ENCODE peak calls at places on chromosome 10, in nine cellular contexts. Y is heart left ventricle; D is OCI-LY7; N is GM06990; F is prostate gland; W is GM23248; S is psoas muscle; E is Panc1; I is CD8-positive, alpha-beta T cell. G is an unnamed sample. For H3K36me3, the result is how much of the 10 kb centered on the place peaks cover.

GRCh38 chr10:120988751-120989150 is 137.6 kb downstream of the WDR11 start:
- DNase-seq in Y (no peak), D (no peak), N (no peak), F (no peak), W (no peak), S (no peak), E (no peak), I (no peak), G (no peak)

GRCh38 chr10:123581656-123582055 is 84.5 kb upstream of the GPR26 start:
- DNase-seq in Y (no peak), D (no peak), N (no peak), F (no peak), W (no peak), S (no peak), E (no peak), I (no peak), G (no peak)

GRCh38 chr10:66180651-66181318 is 745.1 kb upstream of the LRRTM3 start:
- DNase-seq in Y (no peak), D (peak), N (peak), F (peak), W (peak), S (no peak), E (peak), I (no peak), G (peak)

GRCh38 chr10:50992972-50993766 is 81.1 kb upstream of the PRKG1 start:
- DNase-seq in Y (peak), D (no peak), N (no peak), F (no peak), W (peak), S (peak), E (no peak), I (no peak), G (no peak)

GRCh38 chr10:78657622-78658165 is 411.1 kb upstream of the ZMIZ1 start:
- DNase-seq in Y (peak), D (peak), N (peak), F (peak), W (peak), S (peak), E (peak), I (peak), G (peak)

GRCh38 chr10:91992026-91992425 is 68.5 kb downstream of the BTAF1 start:
- DNase-seq in Y (no peak), D (no peak), N (no peak), F (no peak), W (no peak), S (no peak), E (no peak), I (no peak), G (no peak)

GRCh38 chr10:77290528-77291155 is 347.0 kb downstream of the KCNMA1 start:
- DNase-seq in Y (no peak), D (no peak), N (no peak), F (no peak), W (peak), S (no peak), E (no peak), I (no peak), G (no peak)

GRCh38 chr10:75386128-75386527 is 15.4 kb downstream of the ZNF503 start:
- DNase-seq in Y (no peak), D (no peak), N (no peak), F (no peak), W (no peak), S (no peak), E (no peak), I (no peak), G (no peak)

GRCh38 chr10:11358046-11358445 is 253.4 kb downstream of the USP6NL start:
- DNase-seq in Y (no peak), D (no peak), N (no peak), F (no peak), W (no peak), S (no peak), E (no peak), I (no peak), G (no peak)

GRCh38 chr10:92181575-92181974 is 109.3 kb downstream of the CPEB3 start:
- DNase-seq in Y (no peak), D (peak), N (peak), F (no peak), W (peak), S (no peak), E (no peak), I (no peak), G (no peak)

GRCh38 chr10:77936697-77937567 is 10.4 kb upstream of the DLG5 start:
- DNase-seq in Y (no peak), D (no peak), N (no peak), F (no peak), W (no peak), S (no peak), E (no peak), I (no peak), G (no peak)

GRCh38 chr10:126094537-126094936 is 198.2 kb downstream of the FANK1 start:
- DNase-seq in Y (no peak), D (no peak), N (no peak), F (no peak), W (no peak), S (no peak), E (no peak), I (no peak), G (no peak)

GRCh38 chr10:52639652-52640051 is 132.9 kb downstream of the MBL2 start:
- DNase-seq in Y (no peak), D (no peak), N (no peak), F (no peak), W (peak), S (no peak), E (no peak), I (no peak), G (no peak)

GRCh38 chr10:1573981-1574380 is 163.3 kb downstream of the ADARB2 start:
- DNase-seq in Y (no peak), D (no peak), N (no peak), F (no peak), W (no peak), S (no peak), E (no peak), I (no peak), G (no peak)

GRCh38 chr10:90975096-90975495 is 54.2 kb upstream of the ANKRD1 start:
- DNase-seq in Y (no peak), D (no peak), N (no peak), F (no peak), W (no peak), S (no peak), E (no peak), I (no peak), G (no peak)

GRCh38 chr10:60395711-60396110 is 6.0 kb upstream of the ANK3 start:
- DNase-seq in Y (no peak), D (no peak), N (no peak), F (no peak), W (no peak), S (no peak), E (no peak), I (no peak), G (no peak)

GRCh38 chr10:4586756-4587155 is 239.3 kb upstream of the AKR1E2 start:
- DNase-seq in Y (no peak), D (no peak), N (no peak), F (no peak), W (peak), S (no peak), E (no peak), I (no peak), G (no peak)

GRCh38 chr10:118961401-118961800 is 68.1 kb upstream of the NANOS1 start:
- DNase-seq in Y (no peak), D (no peak), N (no peak), F (no peak), W (no peak), S (no peak), E (no peak), I (no peak), G (no peak)

GRCh38 chr10:124074471-124075109 is 18.8 kb downstream of the CHST15 start:
- DNase-seq in Y (no peak), D (peak), N (no peak), F (no peak), W (no peak), S (no peak), E (no peak), I (no peak), G (no peak)

GRCh38 chr10:124226271-124226911 is 133.0 kb upstream of the CHST15 start:
- DNase-seq in Y (no peak), D (peak), N (no peak), F (no peak), W (no peak), S (no peak), E (no peak), I (no peak), G (no peak)

GRCh38 chr10:82463165-82463564 is 588.2 kb downstream of the NRG3 start:
- DNase-seq in Y (no peak), D (no peak), N (no peak), F (no peak), W (no peak), S (no peak), E (no peak), I (no peak), G (no peak)

GRCh38 chr10:101227765-101228681 is 1.2 kb downstream of the LBX1 start:
- DNase-seq in Y (no peak), D (no peak), N (no peak), F (no peak), W (peak), S (peak), E (no peak), I (no peak), G (no peak)

GRCh38 chr10:119190353-119190752 is 11.7 kb upstream of the PRDX3 start:
- DNase-seq in Y (no peak), D (no peak), N (no peak), F (no peak), W (peak), S (no peak), E (peak), I (no peak), G (no peak)

GRCh38 chr10:131963811-131964210 is 17.9 kb downstream of the BNIP3 start:
- DNase-seq in Y (no peak), D (no peak), N (no peak), F (no peak), W (no peak), S (no peak), E (no peak), I (no peak), G (no peak)

GRCh38 chr10:73398024-73398423 is 15.8 kb downstream of the ANXA7 start:
- DNase-seq in Y (no peak), D (no peak), N (no peak), F (no peak), W (no peak), S (no peak), E (no peak), I (no peak), G (peak)
- H3K36me3 ChIP-seq in Y (half or more), D (half or more), N (under half), F (under half), W (under half), S (under half), E (under half), I (under half), G (under half)

GRCh38 chr10:98436704-98437103 is 10.0 kb downstream of the HPS1 start:
- DNase-seq in Y (no peak), D (no peak), N (no peak), F (no peak), W (no peak), S (no peak), E (no peak), I (no peak), G (no peak)
- H3K36me3 ChIP-seq in Y (half or more), D (half or more), N (under half), F (under half), W (under half), S (under half), E (under half), I (under half), G (under half)

GRCh38 chr10:74111799-74112198 is 38.8 kb downstream of the AP3M1 start:
- DNase-seq in Y (no peak), D (no peak), N (no peak), F (no peak), W (no peak), S (no peak), E (no peak), I (no peak), G (no peak)
- H3K36me3 ChIP-seq in Y (half or more), D (half or more), N (under half), F (under half), W (half or more), S (under half), E (half or more), I (under half), G (half or more)

DNA sequence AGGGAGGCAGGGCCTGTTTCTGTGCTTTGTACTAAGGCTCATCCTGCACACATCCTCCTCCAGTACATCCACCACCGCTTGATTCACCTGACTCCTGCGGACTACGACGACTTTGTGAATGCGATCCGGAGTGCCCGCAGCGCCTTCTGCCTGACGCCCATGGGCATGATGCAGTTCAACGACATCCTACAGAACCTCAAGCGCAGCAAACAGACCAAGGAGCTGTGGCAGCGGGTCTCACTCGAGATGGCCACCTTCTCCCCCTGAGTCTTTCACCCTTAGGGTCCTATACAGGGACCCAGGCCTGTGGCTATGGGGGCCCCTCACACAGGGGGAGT is 10.2 kb downstream of the NDST2 start:
- DNase-seq in Y (no peak), D (no peak), N (no peak), F (no peak), W (no peak), S (no peak), E (no peak), I (no peak), G (no peak)
- H3K36me3 ChIP-seq in Y (half or more), D (half or more), N (under half), F (under half), W (under half), S (under half), E (under half), I (half or more), G (under half)

GRCh38 chr10:5644930-5645329 is 21.5 kb downstream of the ASB13 start:
- DNase-seq in Y (no peak), D (no peak), N (no peak), F (no peak), W (no peak), S (no peak), E (no peak), I (no peak), G (no peak)

GRCh38 chr10:5645944-5646617 is 20.3 kb downstream of the ASB13 start:
- DNase-seq in Y (no peak), D (peak), N (no peak), F (no peak), W (no peak), S (no peak), E (no peak), I (no peak), G (no peak)

GRCh38 chr10:5645375-5645774 is 21.0 kb downstream of the ASB13 start:
- DNase-seq in Y (no peak), D (peak), N (no peak), F (peak), W (no peak), S (no peak), E (no peak), I (no peak), G (no peak)

GRCh38 chr10:5641501-5641900 is 24.9 kb downstream of the ASB13 start:
- DNase-seq in Y (no peak), D (no peak), N (no peak), F (no peak), W (no peak), S (no peak), E (no peak), I (no peak), G (no peak)

DNA sequence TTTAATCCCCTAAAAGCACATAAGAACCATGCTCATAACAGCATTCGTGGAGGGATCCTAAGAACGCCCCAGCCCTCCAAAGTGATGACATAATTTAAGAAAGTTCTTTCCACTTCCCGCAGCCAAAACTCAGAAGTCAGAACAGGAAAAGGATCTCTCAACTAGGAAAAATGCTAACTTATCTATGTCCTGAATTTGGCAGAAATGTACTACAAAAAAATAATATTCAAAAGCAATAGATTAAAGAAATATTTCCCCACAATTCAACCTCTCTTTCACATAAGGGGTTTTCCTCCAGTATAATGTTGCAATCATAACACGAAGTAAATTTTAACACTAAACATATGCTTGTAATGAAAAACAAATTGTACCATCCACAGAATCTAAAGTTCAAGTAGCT is 23.0 kb downstream of the ASB13 start:
- DNase-seq in Y (no peak), D (no peak), N (no peak), F (no peak), W (peak), S (no peak), E (no peak), I (no peak), G (no peak)
- H3K36me3 ChIP-seq in Y (under half), D (half or more), N (under half), F (under half), W (under half), S (under half), E (under half), I (under half), G (under half)

DNA sequence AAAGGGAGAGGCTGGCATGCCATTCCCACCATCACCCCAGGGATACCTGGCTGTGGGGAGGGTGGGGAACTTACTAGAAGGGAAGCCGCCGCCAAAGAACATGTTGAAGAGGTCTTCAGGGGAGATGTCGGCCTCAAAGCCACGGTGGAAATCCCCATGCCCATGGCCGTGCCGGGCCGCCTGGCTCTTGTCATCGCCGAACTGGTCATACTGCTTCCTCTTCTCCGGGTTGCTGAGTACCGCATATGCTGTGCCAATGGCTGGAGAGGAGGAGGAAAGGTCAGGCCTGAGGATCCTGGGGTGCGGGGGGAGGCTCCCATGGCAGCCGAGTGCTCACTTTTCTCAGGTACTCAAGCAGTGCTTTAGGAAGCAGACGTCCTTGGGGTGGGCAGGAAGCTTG is 13.8 kb downstream of the DNAJB12 start:
- DNase-seq in Y (no peak), D (no peak), N (no peak), F (no peak), W (no peak), S (no peak), E (no peak), I (no peak), G (no peak)
- H3K36me3 ChIP-seq in Y (half or more), D (half or more), N (under half), F (under half), W (under half), S (under half), E (under half), I (under half), G (under half)

GRCh38 chr10:61907011-61907410 is 5.5 kb downstream of the ARID5B start:
- DNase-seq in Y (no peak), D (no peak), N (no peak), F (no peak), W (no peak), S (no peak), E (no peak), I (no peak), G (no peak)
- H3K36me3 ChIP-seq in Y (under half), D (half or more), N (under half), F (under half), W (under half), S (under half), E (under half), I (under half), G (under half)

G was measured in iPS DF 6.9.